ENCODE peak calls at places on chromosomes 7 and 10, in four cellular contexts. M is endodermal cell, Y is Caco-2, X is AG04450. J is an unnamed sample. For H3K27me3, the result is how much of the 10 kb centered on the place peaks cover.

GRCh38 chr10:103967433-103968142 is 648 bp downstream of the SLK start:
- DNase-seq in M (peak), Y (peak), X (no peak), J (no peak)

GRCh38 chr10:119246862-119247549 is 39.6 kb downstream of the GRK5 start:
- DNase-seq in M (no peak), Y (no peak), X (peak), J (no peak)

GRCh38 chr7:112204776-112205347 is 1.3 kb downstream of the DOCK4 start:
- DNase-seq in M (no peak), Y (no peak), X (no peak), J (peak)

GRCh38 chr10:43128958-43129706 is 9.1 kb upstream of the CSGALNACT2 start:
- DNase-seq in M (peak), Y (no peak), X (peak), J (no peak)

GRCh38 chr7:37109853-37110252 is 338.8 kb downstream of the ELMO1 start:
- DNase-seq in M (peak), Y (no peak), X (no peak), J (no peak)

GRCh38 chr7:97503367-97504094 is 228.4 kb upstream of the TAC1 start:
- DNase-seq in M (peak), Y (peak), X (no peak), J (no peak)

GRCh38 chr7:26153823-26154783 is 2.1 kb downstream of the NFE2L3 start:
- DNase-seq in M (peak), Y (no peak), X (no peak), J (no peak)

GRCh38 chr7:40922316-40922670 is 780.6 kb downstream of the INHBA start:
- DNase-seq in M (no peak), Y (no peak), X (no peak), J (no peak)

GRCh38 chr10:17001297-17001744 is 128.3 kb downstream of the CUBN start:
- DNase-seq in M (peak), Y (no peak), X (no peak), J (peak)

GRCh38 chr7:44175730-44176129 is 13.5 kb downstream of the GCK start:
- DNase-seq in M (no peak), Y (no peak), X (no peak), J (no peak)

GRCh38 chr7:151088019-151088855 is 2.0 kb downstream of the AGAP3 start:
- DNase-seq in M (no peak), Y (no peak), X (no peak), J (no peak)

GRCh38 chr10:58618158-58618676 is 105.5 kb downstream of the BICC1 start:
- DNase-seq in M (no peak), Y (no peak), X (no peak), J (no peak)

GRCh38 chr10:112951349-112952281 is 1.6 kb downstream of the TCF7L2 start:
- DNase-seq in M (peak), Y (peak), X (no peak), J (peak)

GRCh38 chr10:104485632-104486031 is 132.0 kb downstream of the CFAP58 start:
- DNase-seq in M (no peak), Y (no peak), X (no peak), J (no peak)

GRCh38 chr10:14971867-14972448 is 12.8 kb downstream of the MEIG1 start:
- DNase-seq in M (peak), Y (peak), X (no peak), J (peak)

GRCh38 chr10:103120977-103121735 is 71.9 kb downstream of the NT5C2 start:
- DNase-seq in M (no peak), Y (no peak), X (no peak), J (no peak)

GRCh38 chr7:30877010-30877740 is 34.5 kb upstream of the AQP1 start:
- DNase-seq in M (peak), Y (no peak), X (no peak), J (no peak)

GRCh38 chr7:158864507-158864820 is 8.1 kb downstream of the DYNC2I1 start:
- DNase-seq in M (no peak), Y (no peak), X (no peak), J (no peak)

GRCh38 chr7:158864833-158865232 is 8.5 kb downstream of the DYNC2I1 start:
- DNase-seq in M (no peak), Y (no peak), X (no peak), J (no peak)

GRCh38 chr7:158863611-158864506 is 7.5 kb downstream of the DYNC2I1 start:
- DNase-seq in M (peak), Y (peak), X (no peak), J (peak)

GRCh38 chr7:158865977-158866376 is 9.6 kb downstream of the DYNC2I1 start:
- DNase-seq in M (no peak), Y (no peak), X (no peak), J (no peak)

GRCh38 chr7:158865462-158865922 is 9.1 kb downstream of the DYNC2I1 start:
- DNase-seq in M (peak), Y (no peak), X (no peak), J (no peak)
- TF ChIP-seq CTCF in M (no peak), Y (no peak), X (no peak), J (no peak)

GRCh38 chr10:122113161-122113944 is 124.4 kb downstream of the TACC2 start:
- DNase-seq in M (peak), Y (peak), X (peak), J (peak)
- H3K4me3 ChIP-seq in M (peak), Y (peak), X (peak), J (peak)

GRCh38 chr7:101815826-101816488 is 1.5 kb upstream of the CUX1 start:
- DNase-seq in M (no peak), Y (peak), X (peak), J (peak)
- H3K27me3 ChIP-seq in M (under half), Y (under half), X (under half), J (under half)

DNA sequence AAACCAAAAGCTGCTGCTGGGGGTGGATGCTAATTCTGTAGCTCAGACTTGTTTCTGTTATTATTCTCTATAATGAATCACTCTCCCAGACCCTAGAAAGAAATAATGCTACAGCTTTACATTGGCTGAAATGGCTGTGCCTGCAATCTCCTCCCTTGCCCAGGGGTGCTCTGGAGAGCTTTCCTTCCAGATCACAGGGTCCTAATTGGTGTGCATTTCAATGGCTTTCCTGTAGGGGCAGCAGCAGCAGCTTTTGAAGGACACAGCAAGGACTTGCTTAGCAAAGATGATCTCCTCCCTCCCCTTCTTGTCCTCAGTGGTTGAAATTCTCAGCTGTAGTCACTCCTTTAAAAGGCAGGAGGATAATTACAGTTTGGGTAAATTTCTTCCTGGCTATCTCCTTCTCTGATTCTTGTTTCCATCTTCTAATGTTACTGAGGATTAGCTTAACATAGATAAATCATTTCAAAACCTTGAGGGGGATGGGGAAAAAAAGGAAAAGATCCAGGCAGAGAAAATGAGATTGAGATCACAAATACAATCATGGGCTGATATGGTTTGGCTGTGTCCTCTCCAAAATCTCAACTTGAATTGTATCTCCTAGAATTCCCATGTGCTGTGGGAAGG is 120.2 kb upstream of the CTTNBP2 start:
- DNase-seq in M (peak), Y (peak), X (no peak), J (peak)
- TF ChIP-seq CTCF in M (peak), Y (peak), X (peak), J (peak)

GRCh38 chr10:86958831-86959736 is 685 bp downstream of the SNCG start:
- DNase-seq in M (peak), Y (peak), X (no peak), J (no peak)
- H3K4me3 ChIP-seq in M (no peak), Y (no peak), X (no peak), J (no peak)

DNA sequence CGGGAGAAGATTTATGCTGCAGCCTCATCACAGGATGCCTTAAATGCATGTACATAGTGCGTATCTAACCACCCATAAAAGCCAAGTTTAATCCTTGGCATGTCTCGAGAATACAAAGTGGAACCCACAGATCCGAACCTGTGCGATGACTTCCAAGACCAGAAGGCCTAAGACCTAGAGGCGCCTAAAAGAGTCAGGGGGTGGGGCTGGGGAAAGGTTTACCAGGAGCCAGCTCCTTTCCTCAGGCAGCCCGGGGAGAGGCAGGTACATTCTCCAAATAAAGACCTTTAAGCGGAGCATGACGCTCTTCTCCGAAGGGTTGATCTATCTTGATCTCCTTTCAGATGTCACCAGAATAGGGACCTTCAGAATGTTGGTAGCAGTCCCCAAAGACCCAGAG is 9.7 kb downstream of the SP8 start:
- DNase-seq in M (peak), Y (no peak), X (no peak), J (no peak)
- H3K27me3 ChIP-seq in M (under half), Y (under half), X (under half), J (half or more)

GRCh38 chr10:25753776-25754175 is 180.3 kb upstream of the MYO3A start:
- DNase-seq in M (no peak), Y (no peak), X (no peak), J (no peak)

GRCh38 chr10:25758511-25758910 is 175.5 kb upstream of the MYO3A start:
- DNase-seq in M (no peak), Y (no peak), X (no peak), J (no peak)

GRCh38 chr10:25756784-25757183 is 177.2 kb upstream of the MYO3A start:
- DNase-seq in M (no peak), Y (no peak), X (no peak), J (no peak)

GRCh38 chr10:25761937-25762336 is 172.1 kb upstream of the MYO3A start:
- DNase-seq in M (no peak), Y (no peak), X (no peak), J (no peak)

GRCh38 chr10:25758041-25758457 is 176.0 kb upstream of the MYO3A start:
- DNase-seq in M (peak), Y (peak), X (no peak), J (peak)
- TF ChIP-seq CTCF in M (peak), Y (peak), X (no peak), J (peak)